ENCODE peak calls at places on chromosomes 11 and 22, in eight cellular contexts. One of them, this sample, is unnamed.
A peak's percentile ranks its signal among the peaks of the same experiment; 100 is the strongest.

GRCh38 chr11:65417221-65417701 is 5.3 kb upstream of the NEAT1 start:
- DNase-seq in fibroblast of the aortic adventitia: peak; percentile 9
- DNase-seq in dorsolateral prefrontal cortex: peak; percentile 19
- DNase-seq in ELR: no peak
- DNase-seq in CD4-positive, alpha-beta T cell: no peak
- DNase-seq in activated CD4-positive, alpha-beta T cell treated with anti-CD3 and anti-CD28 coated beads, Interleukin-2, amount 50 U/mL, for 48 hours: peak; percentile 55
- DNase-seq in HS-5: no peak
- DNase-seq in skeletal muscle cell: no peak
- DNase-seq in this sample: no peak

GRCh38 chr22:49452362-49452946 is 375.2 kb downstream of the BRD1 start:
- DNase-seq in CD4-positive, alpha-beta T cell: no peak
- DNase-seq in ELR: no peak
- DNase-seq in HS-5: no peak
- DNase-seq in fibroblast of the aortic adventitia: no peak
- DNase-seq in dorsolateral prefrontal cortex: no peak
- DNase-seq in skeletal muscle cell: no peak
- DNase-seq in activated CD4-positive, alpha-beta T cell treated with anti-CD3 and anti-CD28 coated beads, Interleukin-2, amount 50 U/mL, for 48 hours: no peak
- DNase-seq in this sample: no peak

GRCh38 chr22:46381731-46382130 is 46.2 kb downstream of the TRMU start:
- DNase-seq in HS-5: no peak
- DNase-seq in skeletal muscle cell: no peak
- DNase-seq in fibroblast of the aortic adventitia: no peak
- DNase-seq in activated CD4-positive, alpha-beta T cell treated with anti-CD3 and anti-CD28 coated beads, Interleukin-2, amount 50 U/mL, for 48 hours: no peak
- DNase-seq in ELR: no peak
- DNase-seq in CD4-positive, alpha-beta T cell: no peak
- DNase-seq in dorsolateral prefrontal cortex: no peak
- DNase-seq in this sample: no peak

GRCh38 chr22:44068422-44069191 is 44.5 kb downstream of the PARVB start:
- DNase-seq in activated CD4-positive, alpha-beta T cell treated with anti-CD3 and anti-CD28 coated beads, Interleukin-2, amount 50 U/mL, for 48 hours: no peak
- DNase-seq in skeletal muscle cell: no peak
- DNase-seq in ELR: no peak
- DNase-seq in fibroblast of the aortic adventitia: no peak
- DNase-seq in HS-5: no peak
- DNase-seq in CD4-positive, alpha-beta T cell: no peak
- DNase-seq in dorsolateral prefrontal cortex: no peak
- DNase-seq in this sample: no peak

GRCh38 chr11:6062691-6063358 is 32.3 kb upstream of the OR56A1 start:
- DNase-seq in CD4-positive, alpha-beta T cell: no peak
- DNase-seq in dorsolateral prefrontal cortex: no peak
- DNase-seq in skeletal muscle cell: no peak
- DNase-seq in ELR: no peak
- DNase-seq in HS-5: no peak
- DNase-seq in fibroblast of the aortic adventitia: no peak
- DNase-seq in activated CD4-positive, alpha-beta T cell treated with anti-CD3 and anti-CD28 coated beads, Interleukin-2, amount 50 U/mL, for 48 hours: no peak
- DNase-seq in this sample: no peak

GRCh38 chr11:118706546-118706825 is 27.0 kb upstream of the TREH start:
- DNase-seq in fibroblast of the aortic adventitia: no peak
- DNase-seq in dorsolateral prefrontal cortex: no peak
- DNase-seq in skeletal muscle cell: no peak
- DNase-seq in activated CD4-positive, alpha-beta T cell treated with anti-CD3 and anti-CD28 coated beads, Interleukin-2, amount 50 U/mL, for 48 hours: no peak
- DNase-seq in ELR: no peak
- DNase-seq in HS-5: no peak
- DNase-seq in CD4-positive, alpha-beta T cell: no peak
- DNase-seq in this sample: no peak

GRCh38 chr11:123063396-123064267 is 1.7 kb upstream of the HSPA8 start:
- DNase-seq in fibroblast of the aortic adventitia: peak; percentile 76
- DNase-seq in ELR: peak; percentile 77
- DNase-seq in activated CD4-positive, alpha-beta T cell treated with anti-CD3 and anti-CD28 coated beads, Interleukin-2, amount 50 U/mL, for 48 hours: peak; percentile 45
- DNase-seq in CD4-positive, alpha-beta T cell: peak; percentile 34
- DNase-seq in skeletal muscle cell: no peak
- DNase-seq in HS-5: no peak
- DNase-seq in dorsolateral prefrontal cortex: no peak
- DNase-seq in this sample: no peak

GRCh38 chr22:20750461-20751184 is 23.3 kb upstream of the SERPIND1 start:
- DNase-seq in fibroblast of the aortic adventitia: peak; percentile 73
- DNase-seq in CD4-positive, alpha-beta T cell: no peak
- DNase-seq in HS-5: peak; percentile 25
- DNase-seq in ELR: peak; percentile 85
- DNase-seq in dorsolateral prefrontal cortex: peak; percentile 47
- DNase-seq in skeletal muscle cell: peak; percentile 58
- DNase-seq in activated CD4-positive, alpha-beta T cell treated with anti-CD3 and anti-CD28 coated beads, Interleukin-2, amount 50 U/mL, for 48 hours: peak; percentile 56
- DNase-seq in this sample: peak; percentile 56

GRCh38 chr11:118635237-118635591 is 27.8 kb downstream of the PHLDB1 start:
- DNase-seq in CD4-positive, alpha-beta T cell: no peak
- DNase-seq in activated CD4-positive, alpha-beta T cell treated with anti-CD3 and anti-CD28 coated beads, Interleukin-2, amount 50 U/mL, for 48 hours: no peak
- DNase-seq in skeletal muscle cell: no peak
- DNase-seq in fibroblast of the aortic adventitia: no peak
- DNase-seq in ELR: no peak
- DNase-seq in dorsolateral prefrontal cortex: no peak
- DNase-seq in HS-5: no peak
- DNase-seq in this sample: no peak

GRCh38 chr11:25650319-25650718 is 681.6 kb upstream of the ANO3 start:
- DNase-seq in activated CD4-positive, alpha-beta T cell treated with anti-CD3 and anti-CD28 coated beads, Interleukin-2, amount 50 U/mL, for 48 hours: no peak
- DNase-seq in HS-5: no peak
- DNase-seq in CD4-positive, alpha-beta T cell: no peak
- DNase-seq in fibroblast of the aortic adventitia: no peak
- DNase-seq in dorsolateral prefrontal cortex: no peak
- DNase-seq in ELR: no peak
- DNase-seq in skeletal muscle cell: no peak
- DNase-seq in this sample: no peak

GRCh38 chr22:30307026-30307574 is 17.8 kb upstream of the CASTOR1 start:
- DNase-seq in activated CD4-positive, alpha-beta T cell treated with anti-CD3 and anti-CD28 coated beads, Interleukin-2, amount 50 U/mL, for 48 hours: no peak
- DNase-seq in HS-5: no peak
- DNase-seq in fibroblast of the aortic adventitia: no peak
- DNase-seq in dorsolateral prefrontal cortex: no peak
- DNase-seq in CD4-positive, alpha-beta T cell: no peak
- DNase-seq in ELR: no peak
- DNase-seq in skeletal muscle cell: no peak
- DNase-seq in this sample: no peak

GRCh38 chr22:26671317-26672059 is 14.1 kb downstream of the MIAT start:
- DNase-seq in ELR: no peak
- DNase-seq in HS-5: no peak
- DNase-seq in dorsolateral prefrontal cortex: no peak
- DNase-seq in activated CD4-positive, alpha-beta T cell treated with anti-CD3 and anti-CD28 coated beads, Interleukin-2, amount 50 U/mL, for 48 hours: peak; percentile 81
- DNase-seq in skeletal muscle cell: no peak
- DNase-seq in fibroblast of the aortic adventitia: no peak
- DNase-seq in CD4-positive, alpha-beta T cell: peak; percentile 60
- DNase-seq in this sample: no peak

GRCh38 chr11:16605440-16605970 is 132.9 kb upstream of the C11orf58 start:
- DNase-seq in dorsolateral prefrontal cortex: no peak
- DNase-seq in CD4-positive, alpha-beta T cell: no peak
- DNase-seq in activated CD4-positive, alpha-beta T cell treated with anti-CD3 and anti-CD28 coated beads, Interleukin-2, amount 50 U/mL, for 48 hours: no peak
- DNase-seq in fibroblast of the aortic adventitia: no peak
- DNase-seq in HS-5: no peak
- DNase-seq in ELR: peak; percentile 14
- DNase-seq in skeletal muscle cell: no peak
- DNase-seq in this sample: no peak

GRCh38 chr22:43540570-43540969 is 128.8 kb downstream of the MPPED1 start:
- DNase-seq in skeletal muscle cell: no peak
- DNase-seq in HS-5: no peak
- DNase-seq in dorsolateral prefrontal cortex: no peak
- DNase-seq in fibroblast of the aortic adventitia: no peak
- DNase-seq in ELR: no peak
- DNase-seq in CD4-positive, alpha-beta T cell: no peak
- DNase-seq in activated CD4-positive, alpha-beta T cell treated with anti-CD3 and anti-CD28 coated beads, Interleukin-2, amount 50 U/mL, for 48 hours: no peak
- DNase-seq in this sample: no peak